ENCODE peak calls at places on chromosomes 3 and 15, in ten cellular contexts. V is NT2/D1; J is ureter; B is HEK293T; R is stimulated activated CD8-positive, alpha-beta memory T cell treated with anti-CD3 and anti-CD28 coated beads, Interleukin-15, amount 100 ng/mL, for 24 hours; U is posterior vena cava; N is foreskin keratinocyte; I is fibroblast of villous mesenchyme; P is cardiac muscle cell; H is stimulated activated CD4-positive, alpha-beta T cell treated with anti-CD3 and anti-CD28 coated beads, Interleukin-15, amount 100 ng/mL, for 24 hours. G is an unnamed sample.

GRCh38 chr15:69088300-69088965 is 72.0 kb upstream of the GLCE start:
- DNase-seq in V (no peak), J (no peak), B (no peak), R (no peak), U (no peak), N (peak), I (no peak), P (no peak), H (no peak), G (no peak)

GRCh38 chr3:135170732-135171131 is 375.7 kb downstream of the EPHB1 start:
- DNase-seq in V (no peak), J (no peak), B (no peak), R (no peak), U (no peak), N (no peak), I (no peak), P (peak), H (no peak), G (no peak)

GRCh38 chr15:68676011-68676605 is 97.3 kb downstream of the CORO2B start:
- DNase-seq in V (no peak), J (no peak), B (no peak), R (no peak), U (no peak), N (no peak), I (no peak), P (no peak), H (no peak), G (no peak)

GRCh38 chr3:128556384-128556783 is 63.4 kb upstream of the GATA2 start:
- DNase-seq in V (no peak), J (no peak), B (no peak), R (no peak), U (peak), N (no peak), I (no peak), P (no peak), H (no peak), G (no peak)

GRCh38 chr3:114685053-114685630 is 391.3 kb downstream of the TIGIT start:
- DNase-seq in V (no peak), J (no peak), B (no peak), R (no peak), U (no peak), N (no peak), I (no peak), P (no peak), H (no peak), G (no peak)

GRCh38 chr15:79349526-79349925 is 38.6 kb downstream of the TMED3 start:
- DNase-seq in V (no peak), J (no peak), B (no peak), R (no peak), U (no peak), N (no peak), I (no peak), P (no peak), H (no peak), G (no peak)

GRCh38 chr15:63395730-63396545 is 14.3 kb upstream of the CA12 start:
- DNase-seq in V (no peak), J (no peak), B (no peak), R (no peak), U (no peak), N (no peak), I (no peak), P (no peak), H (no peak), G (no peak)

GRCh38 chr3:5122741-5123706 is 932 bp downstream of the ARL8B start:
- DNase-seq in V (peak), J (no peak), B (peak), R (no peak), U (no peak), N (peak), I (peak), P (peak), H (peak), G (no peak)

GRCh38 chr3:152183473-152183872 is 85.3 kb upstream of the MBNL1 start:
- DNase-seq in V (peak), J (no peak), B (peak), R (no peak), U (no peak), N (no peak), I (peak), P (peak), H (peak), G (no peak)

GRCh38 chr15:69265347-69265955 is 33.3 kb upstream of the PAQR5 start:
- DNase-seq in V (peak), J (no peak), B (peak), R (no peak), U (no peak), N (no peak), I (peak), P (peak), H (no peak), G (peak)

GRCh38 chr15:89401636-89402252 is 67.1 kb upstream of the POLG start:
- DNase-seq in V (no peak), J (no peak), B (no peak), R (no peak), U (no peak), N (peak), I (peak), P (no peak), H (no peak), G (no peak)

GRCh38 chr15:78065973-78066946 is 11.3 kb downstream of the TBC1D2B start:
- DNase-seq in V (no peak), J (no peak), B (no peak), R (no peak), U (no peak), N (no peak), I (no peak), P (no peak), H (no peak), G (no peak)

GRCh38 chr3:66215106-66215505 is 5.7 kb upstream of the SLC25A26 start:
- DNase-seq in V (no peak), J (no peak), B (no peak), R (no peak), U (no peak), N (no peak), I (no peak), P (no peak), H (no peak), G (no peak)

GRCh38 chr3:182682263-182683229 is 110.8 kb upstream of the ATP11B start:
- DNase-seq in V (peak), J (peak), B (peak), R (peak), U (no peak), N (no peak), I (peak), P (peak), H (peak), G (peak)